ENCODE peak calls at places on chromosomes 7 and 10, in four cellular contexts. One of them, this sample, is unnamed.

GRCh38 chr7:69062020-69062760 is 536.1 kb upstream of the AUTS2 start:
- DNase-seq in H1: no peak
- DNase-seq in GM12878: no peak
- DNase-seq in HepG2: no peak
- DNase-seq in this sample: no peak

GRCh38 chr7:52586704-52587103 is 448.7 kb upstream of the POM121L12 start:
- DNase-seq in GM12878: no peak
- DNase-seq in HepG2: no peak
- DNase-seq in H1: peak; percentile 3
- DNase-seq in this sample: no peak

GRCh38 chr7:40199076-40199802 is 64.4 kb downstream of the SUGCT start:
- DNase-seq in HepG2: no peak
- DNase-seq in H1: no peak
- DNase-seq in GM12878: no peak
- DNase-seq in this sample: no peak

GRCh38 chr7:118352854-118353453 is 128.4 kb downstream of the ANKRD7 start:
- DNase-seq in HepG2: peak; percentile 31
- DNase-seq in GM12878: no peak
- DNase-seq in H1: no peak
- DNase-seq in this sample: no peak

GRCh38 chr10:69375307-69376151 is 41.2 kb downstream of the TACR2 start:
- DNase-seq in GM12878: no peak
- DNase-seq in HepG2: no peak
- DNase-seq in H1: peak; percentile 39
- DNase-seq in this sample: peak; percentile 49

GRCh38 chr10:50511512-50512213 is 112.1 kb downstream of the SGMS1 start:
- DNase-seq in GM12878: peak; percentile 93
- DNase-seq in H1: no peak
- DNase-seq in HepG2: peak; percentile 79
- DNase-seq in this sample: no peak

GRCh38 chr7:27160546-27161213 is 4.2 kb upstream of the HOXA7 start:
- DNase-seq in HepG2: peak; percentile 62
- DNase-seq in GM12878: peak; percentile 23
- DNase-seq in H1: peak; percentile 59
- DNase-seq in this sample: peak; percentile 93

GRCh38 chr7:876077-876971 is at the start of gene GET4:
- DNase-seq in HepG2: peak; percentile 65
- DNase-seq in H1: peak; percentile 88
- DNase-seq in GM12878: peak; percentile 80
- DNase-seq in this sample: peak; percentile 98

GRCh38 chr10:18397886-18398285 is 253.5 kb downstream of the NSUN6 start:
- DNase-seq in HepG2: no peak
- DNase-seq in GM12878: no peak
- DNase-seq in H1: no peak
- DNase-seq in this sample: no peak

GRCh38 chr7:14637968-14638367 is 264.6 kb downstream of the DGKB start:
- DNase-seq in H1: no peak
- DNase-seq in HepG2: no peak
- DNase-seq in GM12878: no peak
- DNase-seq in this sample: no peak

GRCh38 chr7:86644282-86645173 is 819 bp downstream of the GRM3 start:
- DNase-seq in GM12878: no peak
- DNase-seq in H1: no peak
- DNase-seq in HepG2: no peak
- DNase-seq in this sample: no peak

GRCh38 chr7:44185729-44186128 is 3.5 kb downstream of the GCK start:
- DNase-seq in HepG2: no peak
- DNase-seq in H1: no peak
- DNase-seq in GM12878: no peak
- DNase-seq in this sample: no peak

GRCh38 chr7:3207387-3207786 is 93.7 kb upstream of the SDK1 start:
- DNase-seq in HepG2: no peak
- DNase-seq in GM12878: no peak
- DNase-seq in H1: no peak
- DNase-seq in this sample: no peak

GRCh38 chr10:88791924-88792323 is 10.6 kb upstream of the LIPM start:
- DNase-seq in GM12878: peak; percentile 17
- DNase-seq in HepG2: peak; percentile 8
- DNase-seq in H1: no peak
- DNase-seq in this sample: no peak

GRCh38 chr7:30984359-30985107 is 20.8 kb downstream of the GHRHR start:
- DNase-seq in GM12878: no peak
- DNase-seq in HepG2: no peak
- DNase-seq in H1: peak; percentile 76
- DNase-seq in this sample: peak; percentile 97

GRCh38 chr10:12937527-12937926 is 64.0 kb downstream of the CCDC3 start:
- DNase-seq in H1: no peak
- DNase-seq in HepG2: no peak
- DNase-seq in GM12878: no peak
- DNase-seq in this sample: no peak

GRCh38 chr7:100655908-100656674 is at the start of gene ACTL6B:
- DNase-seq in H1: no peak
- DNase-seq in HepG2: no peak
- DNase-seq in GM12878: no peak
- DNase-seq in this sample: no peak

GRCh38 chr10:44201656-44202055 is 183.2 kb downstream of the CXCL12 start:
- DNase-seq in GM12878: no peak
- DNase-seq in H1: no peak
- DNase-seq in HepG2: no peak
- DNase-seq in this sample: no peak

GRCh38 chr10:133230387-133231195 is 574 bp downstream of the UTF1 start:
- DNase-seq in HepG2: no peak
- DNase-seq in GM12878: no peak
- DNase-seq in H1: no peak
- DNase-seq in this sample: no peak

GRCh38 chr10:77979221-77979620 is 50.1 kb downstream of the POLR3A start:
- DNase-seq in H1: no peak
- DNase-seq in GM12878: no peak
- DNase-seq in HepG2: no peak
- DNase-seq in this sample: no peak

GRCh38 chr7:72493850-72494661 is 81.9 kb upstream of the CALN1 start:
- DNase-seq in GM12878: peak; percentile 38
- DNase-seq in H1: peak; percentile 46
- DNase-seq in HepG2: peak; percentile 35
- DNase-seq in this sample: peak; percentile 77

GRCh38 chr10:11246752-11247467 is 229.2 kb downstream of the CELF2 start:
- DNase-seq in HepG2: no peak
- DNase-seq in H1: no peak
- DNase-seq in GM12878: peak; percentile 87
- DNase-seq in this sample: no peak

GRCh38 chr7:30206466-30206865 is 71.7 kb downstream of the MTURN start:
- DNase-seq in GM12878: no peak
- DNase-seq in H1: no peak
- DNase-seq in HepG2: no peak
- DNase-seq in this sample: no peak

GRCh38 chr10:101602767-101603398 is 14.8 kb downstream of the DPCD start:
- DNase-seq in HepG2: peak; percentile 70
- DNase-seq in GM12878: peak; percentile 40
- DNase-seq in H1: peak; percentile 81
- DNase-seq in this sample: peak; percentile 83

GRCh38 chr7:88200793-88201192 is 19.0 kb downstream of the SRI start:
- DNase-seq in HepG2: no peak
- DNase-seq in H1: no peak
- DNase-seq in GM12878: no peak
- DNase-seq in this sample: no peak

DNA sequence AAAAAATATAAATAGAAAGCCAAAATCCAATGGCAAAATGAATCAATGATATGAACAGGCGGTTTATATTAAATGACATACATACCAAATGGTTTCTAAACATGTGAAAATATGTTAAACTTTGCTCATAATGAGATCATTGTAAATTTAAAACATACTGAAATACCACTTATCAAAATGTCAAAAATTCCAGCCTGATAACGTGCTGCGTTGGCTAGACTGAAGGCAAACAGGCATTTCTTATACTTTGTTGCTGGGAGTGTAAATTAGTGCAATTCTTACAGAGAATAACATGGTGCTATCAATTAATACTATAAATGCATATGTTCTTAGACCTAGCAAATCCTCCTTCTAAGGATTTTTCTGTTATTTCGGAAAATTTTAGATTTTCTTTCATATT is 225.8 kb upstream of the FAM3C start:
- DNase-seq in GM12878: no peak
- DNase-seq in H1: no peak
- DNase-seq in HepG2: no peak
- DNase-seq in this sample: no peak
- TF ChIP-seq SUZ12 in GM12878: no peak
- TF ChIP-seq SUZ12 in H1: no peak
- TF ChIP-seq SUZ12 in HepG2: no peak
- TF ChIP-seq SUZ12 in this sample: no peak

GRCh38 chr10:76428541-76429330 is 997.3 kb downstream of the LRMDA start:
- DNase-seq in HepG2: no peak
- DNase-seq in GM12878: no peak
- DNase-seq in H1: no peak
- DNase-seq in this sample: no peak
- TF ChIP-seq YY1 in HepG2: no peak
- TF ChIP-seq YY1 in GM12878: no peak
- TF ChIP-seq YY1 in H1: no peak
- TF ChIP-seq YY1 in this sample: no peak

DNA sequence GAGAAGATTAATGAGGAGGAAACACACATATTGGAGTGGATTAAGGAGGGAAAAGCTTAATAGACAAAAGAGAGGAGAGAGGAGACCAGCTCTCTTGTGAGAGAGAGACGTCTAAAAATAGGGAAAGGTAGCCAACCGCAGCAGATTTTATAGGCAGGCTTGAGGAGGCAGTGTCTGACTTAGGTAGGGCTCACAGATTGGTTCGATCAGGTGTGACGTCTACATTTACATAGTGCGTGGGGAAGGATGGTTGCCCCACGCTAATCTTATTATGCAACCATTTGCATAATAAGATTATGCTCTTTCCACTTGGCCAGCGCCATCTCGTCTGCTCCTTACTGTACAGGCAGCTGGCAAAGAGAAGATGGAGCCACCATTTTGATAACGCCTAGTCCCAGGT is 122.0 kb downstream of the MARCHF5 start:
- DNase-seq in H1: no peak
- DNase-seq in GM12878: no peak
- DNase-seq in HepG2: no peak
- DNase-seq in this sample: no peak
- H3K9ac ChIP-seq in H1: no peak overlapping the region
- H3K9ac ChIP-seq in GM12878: no peak overlapping the region
- H3K9ac ChIP-seq in HepG2: no peak overlapping the region
- H3K9ac ChIP-seq in this sample: no peak overlapping the region

GRCh38 chr10:129655679-129656031 is 188.6 kb downstream of the MGMT start:
- DNase-seq in GM12878: no peak
- DNase-seq in H1: no peak
- DNase-seq in HepG2: no peak
- DNase-seq in this sample: no peak

GRCh38 chr10:129654461-129654860 is 187.4 kb downstream of the MGMT start:
- DNase-seq in HepG2: no peak
- DNase-seq in H1: no peak
- DNase-seq in GM12878: no peak
- DNase-seq in this sample: no peak

GRCh38 chr10:129652521-129653201 is 185.6 kb downstream of the MGMT start:
- DNase-seq in GM12878: no peak
- DNase-seq in HepG2: no peak
- DNase-seq in H1: no peak
- DNase-seq in this sample: no peak

GRCh38 chr10:129655007-129655678 is 188.1 kb downstream of the MGMT start:
- DNase-seq in GM12878: no peak
- DNase-seq in H1: no peak
- DNase-seq in HepG2: no peak
- DNase-seq in this sample: no peak

DNA sequence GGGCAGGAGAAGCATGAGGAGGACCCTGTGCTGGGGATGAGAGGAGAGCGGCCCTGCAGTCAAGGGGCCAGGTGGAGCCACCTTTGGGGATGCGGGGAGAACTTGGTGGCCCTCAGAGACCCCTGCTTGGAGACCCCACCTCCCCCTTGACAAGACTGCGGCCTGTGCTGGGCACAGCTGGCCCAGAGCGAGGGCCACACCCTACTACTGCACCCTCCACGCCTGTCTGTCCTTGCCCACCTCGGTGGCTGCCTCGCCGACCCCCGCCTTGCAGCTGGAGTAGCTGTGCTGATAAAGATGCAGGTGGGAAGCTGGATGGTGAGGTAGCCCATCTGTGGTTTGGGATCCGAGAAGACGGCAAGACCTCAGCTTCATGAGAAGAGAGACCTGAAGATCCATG is 186.8 kb downstream of the MGMT start:
- DNase-seq in HepG2: no peak
- DNase-seq in GM12878: no peak
- DNase-seq in H1: no peak
- DNase-seq in this sample: no peak
- TF ChIP-seq SUZ12 in HepG2: no peak
- TF ChIP-seq SUZ12 in GM12878: no peak
- TF ChIP-seq SUZ12 in H1: no peak
- TF ChIP-seq SUZ12 in this sample: no peak

GRCh38 chr7:107446531-107446930 is 23.3 kb upstream of the GPR22 start:
- DNase-seq in H1: no peak
- DNase-seq in GM12878: no peak
- DNase-seq in HepG2: no peak
- DNase-seq in this sample: no peak
- TF ChIP-seq YY1 in H1: no peak
- TF ChIP-seq YY1 in GM12878: no peak
- TF ChIP-seq YY1 in HepG2: no peak
- TF ChIP-seq YY1 in this sample: no peak

GRCh38 chr7:90244565-90244908 is 437 bp upstream of the CFAP69 start:
- DNase-seq in HepG2: no peak
- DNase-seq in GM12878: no peak
- DNase-seq in H1: no peak
- DNase-seq in this sample: no peak
- H3K9ac ChIP-seq in HepG2: peak overlapping the region; percentile 63
- H3K9ac ChIP-seq in GM12878: peak overlapping the region; percentile 32
- H3K9ac ChIP-seq in H1: peak overlapping the region; percentile 13
- H3K9ac ChIP-seq in this sample: peak overlapping the region; percentile 72

This sample was measured in NT2/D1.